ENCODE peak calls at places on chromosomes 3 and 15, in four cellular contexts. B, R, H and Y are unnamed samples.

GRCh38 chr3:178381971-178382370 is 154.3 kb upstream of the KCNMB2 start:
- DNase-seq in H (no peak), B (peak; percentile 48), R (no peak), Y (no peak)

GRCh38 chr15:28943611-28944230 is 57.9 kb downstream of the APBA2 start:
- DNase-seq in B (no peak), R (no peak), H (no peak), Y (no peak)

GRCh38 chr15:98715401-98715800 is 67.1 kb downstream of the IGF1R start:
- DNase-seq in R (no peak), H (no peak), B (no peak), Y (no peak)

GRCh38 chr3:182182531-182182968 is 470.8 kb downstream of the SOX2 start:
- DNase-seq in R (no peak), H (peak; percentile 11), B (no peak), Y (no peak)

GRCh38 chr15:34795267-34796081 is at the start of gene ACTC1:
- DNase-seq in B (peak; percentile 52), R (peak; percentile 21), H (no peak), Y (no peak)

GRCh38 chr15:100350434-100351226 is 8.9 kb upstream of the ADAMTS17 start:
- DNase-seq in R (peak; percentile 90), B (peak; percentile 55), H (no peak), Y (no peak)

GRCh38 chr3:7787871-7788828 is 713.5 kb upstream of the LMCD1 start:
- DNase-seq in B (no peak), H (no peak), R (no peak), Y (no peak)

GRCh38 chr3:44584646-44585501 is at the start of gene ZNF660:
- DNase-seq in R (no peak), H (no peak), B (peak; percentile 67), Y (no peak)

GRCh38 chr15:87609474-87609873 is 647.1 kb downstream of the NTRK3 start:
- DNase-seq in B (peak; percentile 88), R (peak; percentile 50), H (no peak), Y (no peak)

GRCh38 chr3:11288786-11289637 is 16.8 kb downstream of the ATG7 start:
- DNase-seq in B (peak; percentile 96), R (peak; percentile 79), H (peak; percentile 71), Y (no peak)

GRCh38 chr3:32951410-32951811 is at the start of gene CCR4:
- DNase-seq in H (no peak), B (no peak), R (no peak), Y (no peak)

GRCh38 chr3:180142041-180142440 is 105.3 kb upstream of the PEX5L start:
- DNase-seq in B (no peak), R (no peak), H (no peak), Y (no peak)

GRCh38 chr15:50046159-50046558 is 72.9 kb downstream of the ATP8B4 start:
- DNase-seq in B (no peak), H (no peak), R (no peak), Y (no peak)

GRCh38 chr3:171379281-171379680 is 80.9 kb downstream of the TNIK start:
- DNase-seq in H (no peak), R (no peak), B (peak; percentile 58), Y (no peak)

DNA sequence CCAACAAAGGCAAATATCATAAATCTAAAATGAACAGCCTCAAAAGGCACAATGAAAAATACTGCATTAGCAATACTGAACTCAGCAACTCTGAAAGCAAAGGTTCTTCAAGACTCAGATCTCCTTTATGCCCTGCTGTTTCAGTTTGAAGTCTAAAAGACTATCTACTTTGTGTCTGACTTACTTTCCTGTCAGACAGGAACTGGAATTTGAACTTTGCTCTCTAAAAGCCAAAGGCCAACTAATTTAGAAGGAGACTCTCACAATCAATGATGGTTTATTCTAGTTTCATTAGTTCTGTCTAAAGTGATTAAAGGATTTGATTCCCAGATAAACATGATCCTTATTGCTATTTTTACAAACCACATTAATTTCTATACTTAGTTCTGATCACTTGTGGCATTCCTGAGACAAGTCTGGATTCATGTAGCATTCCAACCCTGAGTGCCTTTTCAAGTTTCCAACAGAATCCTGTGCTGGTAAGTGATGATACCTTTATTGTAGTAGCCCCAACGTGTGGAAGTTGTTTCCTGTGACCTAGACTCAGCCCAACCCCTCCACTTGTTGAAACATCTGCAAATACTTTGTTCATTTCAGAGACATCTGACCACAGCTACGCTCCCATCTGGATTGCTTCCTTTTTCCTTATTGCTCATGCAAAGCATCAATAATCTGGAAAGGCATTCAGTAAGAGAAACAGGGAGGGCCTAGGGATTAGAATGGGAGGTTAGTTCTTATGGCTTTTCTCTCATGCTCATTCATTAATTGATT is 14.9 kb upstream of the LEKR1 start:
- DNase-seq in B (peak; percentile 80), R (no peak), H (no peak), Y (no peak)
- TF ChIP-seq BHLHE40 in B (no peak), R (no peak), H (no peak), Y (no peak)

GRCh38 chr3:18445421-18446066 is 20.4 kb upstream of the SATB1 start:
- DNase-seq in H (no peak), B (no peak), R (no peak), Y (no peak)
- TF ChIP-seq BHLHE40 in H (no peak), B (no peak), R (no peak), Y (no peak)

GRCh38 chr15:68186671-68187397 is 18.3 kb downstream of the CALML4 start:
- DNase-seq in B (peak; percentile 87), H (no peak), R (no peak), Y (no peak)
- TF ChIP-seq BHLHE40 in B (no peak), H (no peak), R (no peak), Y (no peak)

DNA sequence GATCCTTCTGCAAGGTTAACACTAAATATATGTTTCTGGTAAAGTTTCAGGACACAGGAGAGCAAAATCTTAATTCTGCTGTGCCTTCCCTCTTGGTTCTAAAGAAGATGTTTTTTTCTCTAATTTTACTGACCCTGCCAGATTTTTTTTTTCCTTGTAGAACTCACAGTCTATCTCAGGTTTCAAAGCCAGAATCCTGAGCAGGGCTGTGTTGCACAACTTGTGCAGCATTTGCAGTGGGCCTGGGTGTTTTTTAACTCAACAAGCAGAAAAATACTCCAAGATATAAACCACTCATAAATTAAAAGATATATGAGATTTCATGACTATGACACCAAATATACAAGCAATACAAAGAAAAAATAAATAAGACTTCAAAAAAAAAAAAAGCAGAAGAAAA is 40.2 kb upstream of the ARF4 start:
- DNase-seq in H (no peak), B (peak; percentile 41), R (no peak), Y (no peak)
- TF ChIP-seq BHLHE40 in H (no peak), B (no peak), R (no peak), Y (no peak)

DNA sequence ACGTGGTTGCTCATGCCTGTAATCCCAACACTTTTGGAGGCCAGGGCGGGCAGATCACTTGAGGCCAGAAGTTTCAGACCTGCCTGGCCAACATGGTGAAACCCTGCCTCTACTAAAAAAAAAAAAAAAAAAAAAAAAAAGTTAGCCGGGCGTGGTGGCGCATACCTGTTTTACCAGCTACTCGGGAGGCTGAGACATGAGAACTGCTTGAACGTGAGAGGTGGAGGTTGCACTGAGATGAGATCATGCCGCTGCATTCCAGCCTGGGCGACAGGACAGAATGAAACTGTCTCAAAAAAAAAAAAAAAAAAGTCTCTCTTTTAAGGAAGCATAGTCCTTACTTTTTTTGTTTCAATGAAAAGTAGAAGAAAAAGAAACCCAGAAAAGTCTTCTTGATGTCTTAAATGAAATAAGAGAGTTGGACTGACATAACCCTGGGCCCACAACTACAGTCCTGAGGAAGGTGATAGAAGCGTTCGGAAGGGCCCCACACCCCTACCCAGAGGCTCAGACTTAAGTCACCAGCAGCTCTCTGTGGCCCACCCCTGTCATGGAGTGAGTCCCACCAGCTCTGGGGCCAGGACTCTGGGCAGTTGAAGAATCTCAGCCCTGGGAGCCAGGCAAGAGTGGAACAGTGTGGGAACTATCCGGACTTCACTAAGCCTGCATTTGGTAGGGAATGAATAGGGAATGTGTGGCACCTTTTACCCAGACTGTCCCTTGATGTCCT is 2.6 kb downstream of the NME9 start:
- DNase-seq in B (no peak), R (no peak), H (no peak), Y (no peak)
- TF ChIP-seq BHLHE40 in B (no peak), R (no peak), H (no peak), Y (no peak)

GRCh38 chr15:33675246-33675645 is 293.1 kb upstream of the CHRM5 start:
- DNase-seq in B (no peak), R (peak; percentile 53), H (no peak), Y (peak; percentile 24)

GRCh38 chr15:33678606-33679005 is 289.7 kb upstream of the CHRM5 start:
- DNase-seq in R (no peak), H (no peak), B (no peak), Y (no peak)

GRCh38 chr15:33680336-33680735 is 288.0 kb upstream of the CHRM5 start:
- DNase-seq in B (no peak), H (no peak), R (no peak), Y (no peak)

DNA sequence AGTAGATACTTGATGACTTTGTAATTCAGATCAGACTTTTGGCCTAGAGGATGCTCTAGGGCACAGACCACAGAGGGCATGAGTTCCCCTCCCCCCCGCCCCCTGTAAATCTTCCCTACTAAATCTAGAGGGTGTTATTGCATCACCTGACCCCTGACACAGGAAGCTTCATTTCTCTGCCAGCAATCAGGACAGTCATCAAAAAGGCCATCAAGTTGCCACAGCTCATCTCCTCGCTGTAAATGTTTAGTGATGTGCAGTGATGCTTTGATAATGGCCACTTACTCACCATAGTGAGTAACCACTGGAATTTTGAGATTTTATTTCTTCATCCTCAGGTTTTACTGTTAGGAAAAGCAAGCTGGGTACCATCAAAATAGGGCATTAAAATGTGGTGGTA is 289.2 kb upstream of the CHRM5 start:
- DNase-seq in B (no peak), R (no peak), H (no peak), Y (no peak)
- TF ChIP-seq BHLHE40 in B (no peak), R (no peak), H (no peak), Y (no peak)